ENCODE peak calls at places on chromosomes 7 and 10, in nine cellular contexts. C is activated T-helper 1 cell treated with anti-CD3 and anti-CD28 coated beads, Interleukin-2, amount 50 U/mL, for 16 hours; B is activated CD8-positive, alpha-beta memory T cell treated with anti-CD3 and anti-CD28 coated beads for 24 hours; Q is NCI-H524; S is Calu3; Z is activated CD4-positive, alpha-beta T cell treated with anti-CD3 and anti-CD28 coated beads, Interleukin-2, amount 10 ng/mL, durations not matched to agents 7 days and 5 days; H is fibroblast of the aortic adventitia; F is PC-3; A is natural killer cell treated with Interleukin-12 subunit alpha and Interleukin-12 subunit beta and Interleukin-15 and Interleukin-18, amount 100 ng/mL, for 72 hours. J is an unnamed sample.
A peak's percentile ranks its signal among the peaks of the same experiment; 100 is the strongest.

GRCh38 chr10:103661198-103661950 is 167.9 kb downstream of the NEURL1 start:
- DNase-seq in A (no peak), Z (peak; percentile 70), F (no peak), S (peak; percentile 43), Q (no peak), C (peak; percentile 25), B (peak; percentile 72), H (peak; percentile 93), J (peak; percentile 88)

GRCh38 chr7:40221836-40222235 is 87.0 kb downstream of the SUGCT start:
- DNase-seq in C (no peak), A (no peak), Q (no peak), F (peak; percentile 62), S (no peak), H (peak; percentile 89), Z (no peak), B (no peak), J (peak; percentile 89)

GRCh38 chr7:1646391-1646790 is 23.7 kb upstream of the ELFN1 start:
- DNase-seq in A (no peak), Z (no peak), B (no peak), Q (no peak), S (no peak), H (no peak), C (no peak), F (no peak), J (no peak)

GRCh38 chr10:129344506-129344905 is 122.5 kb upstream of the MGMT start:
- DNase-seq in S (no peak), Z (no peak), F (no peak), H (no peak), Q (no peak), A (no peak), B (no peak), C (no peak), J (no peak)

GRCh38 chr10:67926956-67927355 is 42.5 kb downstream of the SIRT1 start:
- DNase-seq in B (no peak), H (no peak), A (no peak), Z (no peak), S (no peak), F (no peak), Q (no peak), C (no peak), J (no peak)

GRCh38 chr10:6737080-6737641 is 157.1 kb upstream of the PRKCQ start:
- DNase-seq in Z (no peak), C (no peak), S (peak; percentile 83), H (peak; percentile 38), B (no peak), Q (no peak), F (peak; percentile 67), A (no peak), J (peak; percentile 60)

GRCh38 chr10:5942001-5942400 is 35.3 kb downstream of the IL15RA start:
- DNase-seq in Q (no peak), Z (no peak), F (no peak), H (no peak), S (no peak), C (no peak), B (no peak), A (peak; percentile 44), J (no peak)

GRCh38 chr7:47488205-47488968 is 93.5 kb downstream of the TNS3 start:
- DNase-seq in Q (no peak), F (no peak), Z (no peak), C (no peak), S (no peak), H (no peak), B (no peak), A (no peak), J (peak; percentile 32)

GRCh38 chr10:101889256-101890210 is 45.9 kb upstream of the KCNIP2 start:
- DNase-seq in C (peak; percentile 31), F (peak; percentile 76), H (peak; percentile 85), Z (peak; percentile 82), Q (peak; percentile 11), B (peak; percentile 84), S (peak; percentile 78), A (peak; percentile 69), J (peak; percentile 87)

GRCh38 chr10:98425511-98426352 is 10.8 kb upstream of the PYROXD2 start:
- DNase-seq in S (peak; percentile 56), B (peak; percentile 73), Q (no peak), F (peak; percentile 54), A (no peak), H (peak; percentile 35), C (no peak), Z (peak; percentile 46), J (no peak)

GRCh38 chr7:129423700-129424410 is 10.4 kb upstream of the STRIP2 start:
- DNase-seq in Q (no peak), S (no peak), B (no peak), F (peak; percentile 53), C (no peak), H (peak; percentile 9), A (no peak), Z (no peak), J (peak; percentile 9)

GRCh38 chr10:131818510-131819234 is 82.1 kb upstream of the PPP2R2D start:
- DNase-seq in B (peak; percentile 33), A (no peak), Q (no peak), S (no peak), Z (no peak), H (no peak), C (no peak), F (no peak), J (no peak)

GRCh38 chr10:7085913-7086589 is 324.8 kb downstream of the SFMBT2 start:
- DNase-seq in F (no peak), Z (no peak), S (no peak), H (peak; percentile 17), C (no peak), Q (no peak), A (no peak), B (no peak), J (peak; percentile 73)

GRCh38 chr7:104038136-104038535 is 48.7 kb upstream of the RELN start:
- DNase-seq in S (no peak), H (no peak), C (no peak), F (no peak), B (no peak), Z (no peak), Q (no peak), A (no peak), J (no peak)